ENCODE peak calls at places on chromosomes 4 and X, in four cellular contexts. Z is SK-N-SH, U is K562, P is GM12878. X is an unnamed sample.

GRCh38 chrX:150544222-150544787 is 24.1 kb upstream of the MTM1 start:
- DNase-seq in U (peak; percentile 20), P (no peak), Z (no peak), X (peak; percentile 35)

GRCh38 chrX:41238543-41238942 is 95.4 kb upstream of the DDX3X start:
- DNase-seq in U (peak; percentile 8), P (no peak), Z (no peak), X (no peak)

GRCh38 chr4:98508248-98508647 is 150.2 kb downstream of the TSPAN5 start:
- DNase-seq in U (no peak), Z (no peak), P (no peak), X (no peak)

GRCh38 chr4:123546123-123546654 is 149.6 kb downstream of the SPRY1 start:
- DNase-seq in P (no peak), Z (peak; percentile 25), U (no peak), X (no peak)

GRCh38 chr4:26930964-26931363 is 70.3 kb downstream of the STIM2 start:
- DNase-seq in U (peak; percentile 19), P (no peak), Z (no peak), X (no peak)

GRCh38 chr4:81052119-81053068 is 21.9 kb downstream of the BMP3 start:
- DNase-seq in Z (peak; percentile 20), P (peak; percentile 91), U (peak; percentile 38), X (peak; percentile 84)

GRCh38 chr4:169314906-169315305 is 44.1 kb upstream of the SH3RF1 start:
- DNase-seq in P (no peak), Z (peak; percentile 61), U (no peak), X (no peak)

GRCh38 chr4:6263541-6264540 is 5.8 kb upstream of the WFS1 start:
- DNase-seq in U (no peak), Z (peak; percentile 69), P (no peak), X (peak; percentile 61)

GRCh38 chr4:183097251-183098079 is 1.6 kb upstream of the WWC2 start:
- DNase-seq in Z (no peak), P (no peak), U (no peak), X (peak; percentile 52)

GRCh38 chr4:15961778-15962510 is 1.0 kb downstream of the FGFBP2 start:
- DNase-seq in Z (no peak), U (no peak), P (no peak), X (no peak)

GRCh38 chr4:18405054-18405453 is 383.5 kb upstream of the LCORL start:
- DNase-seq in U (no peak), P (no peak), Z (no peak), X (no peak)

GRCh38 chrX:150548684-150549083 is 19.7 kb upstream of the MTM1 start:
- DNase-seq in U (no peak), P (no peak), Z (no peak), X (no peak)

GRCh38 chr4:169906104-169906503 is 120.1 kb downstream of the MFAP3L start:
- DNase-seq in P (no peak), Z (no peak), U (no peak), X (no peak)

GRCh38 chr4:128386761-128387599 is 99.4 kb upstream of the PGRMC2 start:
- DNase-seq in P (no peak), U (peak; percentile 43), Z (peak; percentile 67), X (no peak)

GRCh38 chr4:35925806-35926205 is 318.5 kb downstream of the ARAP2 start:
- DNase-seq in Z (no peak), U (no peak), P (no peak), X (no peak)

GRCh38 chrX:149938427-149939270 is at the start of gene EOLA2:
- DNase-seq in U (peak; percentile 76), Z (peak; percentile 73), P (peak; percentile 97), X (peak; percentile 87)

GRCh38 chr4:148445071-148445902 is 3.1 kb upstream of the NR3C2 start:
- DNase-seq in U (peak; percentile 32), P (no peak), Z (peak; percentile 72), X (peak; percentile 70)

GRCh38 chr4:6594826-6595355 is 19.9 kb downstream of the MAN2B2 start:
- DNase-seq in P (no peak), Z (no peak), U (no peak), X (no peak)

GRCh38 chrX:107154787-107155620 is 36.4 kb upstream of the RBM41 start:
- DNase-seq in Z (no peak), P (no peak), U (peak; percentile 30), X (no peak)

GRCh38 chr4:39706829-39707511 is 9.0 kb downstream of the UBE2K start:
- DNase-seq in U (no peak), Z (no peak), P (no peak), X (no peak)

GRCh38 chrX:68433155-68433980 is at the start of gene OPHN1:
- DNase-seq in Z (peak; percentile 70), P (no peak), U (peak; percentile 59), X (peak; percentile 77)

GRCh38 chr4:158538176-158538575 is 16.5 kb downstream of the RXFP1 start:
- DNase-seq in P (no peak), U (no peak), Z (no peak), X (no peak)

GRCh38 chr4:2516635-2517034 is 19.8 kb upstream of the FAM193A start:
- DNase-seq in P (no peak), Z (no peak), U (no peak), X (no peak)

GRCh38 chrX:93422693-93423092 is 250.7 kb downstream of the NAP1L3 start:
- DNase-seq in P (no peak), U (peak; percentile 3), Z (peak; percentile 19), X (peak; percentile 10)

GRCh38 chr4:122537388-122538135 is 81.0 kb upstream of the IL2 start:
- DNase-seq in Z (no peak), U (no peak), P (no peak), X (no peak)

GRCh38 chrX:101803451-101803850 is 128.4 kb downstream of the ZMAT1 start:
- DNase-seq in P (no peak), Z (no peak), U (no peak), X (no peak)

DNA sequence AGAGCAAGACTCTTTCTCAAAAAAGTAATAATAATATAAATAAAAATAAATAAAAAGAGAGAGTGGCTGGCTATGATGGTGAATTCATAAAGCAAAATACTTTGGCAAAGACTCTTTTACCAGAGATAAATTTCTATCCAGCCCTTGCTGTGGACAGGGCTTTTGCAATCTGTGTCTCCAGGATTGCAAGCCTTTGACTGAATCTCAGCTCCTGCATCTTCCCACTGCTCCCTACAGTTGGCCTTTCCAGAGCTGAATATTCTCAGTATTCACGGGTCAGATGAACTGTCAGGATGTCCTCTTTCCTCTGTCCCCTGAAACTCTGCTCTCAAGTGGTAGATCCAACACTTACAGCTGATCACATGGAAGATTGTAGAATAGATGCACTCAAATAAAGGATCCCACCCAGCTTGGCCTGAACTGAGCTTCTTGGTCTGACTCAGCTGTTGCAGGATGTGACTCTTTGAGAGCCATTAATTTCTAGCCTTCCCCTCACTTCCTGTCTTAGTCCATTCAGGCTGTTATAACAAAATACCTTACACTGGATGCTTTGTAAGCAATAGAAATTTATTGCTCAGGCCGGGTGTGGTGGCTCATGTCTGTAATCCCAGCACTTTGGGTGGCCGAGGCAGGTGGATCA is 123.4 kb upstream of the GUCY1A1 start:
- DNase-seq in P (no peak), Z (no peak), U (no peak), X (no peak)
- TF ChIP-seq USF1 in P (no peak), Z (no peak), U (no peak), X (no peak)

GRCh38 chr4:110808371-110808878 is 185.5 kb upstream of the PITX2 start:
- DNase-seq in Z (no peak), P (peak; percentile 3), U (no peak), X (no peak)
- TF ChIP-seq USF1 in Z (no peak), P (no peak), U (no peak), X (no peak)

DNA sequence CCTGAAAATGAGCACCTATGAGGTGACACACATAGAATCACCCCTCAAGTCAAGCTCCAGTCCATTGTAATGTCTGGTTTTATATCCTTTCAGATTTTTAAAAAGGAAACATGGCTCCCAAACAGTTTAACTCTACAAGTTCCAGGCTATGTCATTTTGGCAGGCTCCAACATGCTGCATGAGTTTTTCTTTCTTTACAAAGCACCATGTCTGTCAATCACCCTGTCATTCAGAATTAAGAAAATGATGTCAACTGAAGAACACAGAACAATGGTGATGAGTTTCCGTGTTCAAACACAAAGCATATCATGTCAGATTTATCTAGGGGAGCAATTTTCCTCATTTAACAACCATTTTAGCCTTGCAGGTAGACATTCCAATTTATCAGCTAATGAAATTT is 106.5 kb downstream of the AMMECR1 start:
- DNase-seq in U (no peak), Z (no peak), P (no peak), X (no peak)
- TF ChIP-seq USF1 in U (no peak), Z (no peak), P (no peak), X (no peak)

GRCh38 chrX:11541510-11541909 is 124.2 kb downstream of the ARHGAP6 start:
- DNase-seq in P (no peak), Z (no peak), U (no peak), X (no peak)

GRCh38 chrX:11543249-11543648 is 122.5 kb downstream of the ARHGAP6 start:
- DNase-seq in Z (no peak), U (no peak), P (no peak), X (no peak)

GRCh38 chrX:11546917-11547316 is 118.8 kb downstream of the ARHGAP6 start:
- DNase-seq in Z (no peak), P (no peak), U (no peak), X (no peak)
- TF ChIP-seq USF1 in Z (no peak), P (no peak), U (no peak), X (no peak)

DNA sequence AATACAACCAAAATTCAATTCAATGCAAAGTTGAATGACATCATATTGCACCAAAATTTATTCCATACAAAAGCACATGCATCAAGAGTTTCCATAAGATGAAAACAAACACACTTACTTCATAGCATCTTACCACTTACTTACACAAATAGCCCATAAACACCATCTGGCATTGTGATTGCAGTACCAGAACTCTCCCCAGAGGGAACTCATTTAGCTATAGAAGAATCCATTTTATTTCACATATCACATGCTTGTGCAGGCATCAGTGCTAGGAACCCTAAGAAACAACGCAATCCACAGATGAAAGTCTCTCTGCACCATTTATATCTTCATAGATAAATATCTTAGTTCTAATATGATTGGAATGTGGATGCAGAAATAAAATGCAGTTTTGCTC is 77.9 kb downstream of the SLC7A11 start:
- DNase-seq in Z (no peak), P (no peak), U (no peak), X (no peak)
- TF ChIP-seq USF1 in Z (no peak), P (no peak), U (no peak), X (no peak)

X was measured in WTC11.